ENCODE peak calls at places on chromosomes 1 and 21, in eight cellular contexts. X is immature natural killer cell, E is HEK293T, Q is Ammon's horn, D is GM23338, A is NCI-H1092, B is putamen, W is GM06990. L is an unnamed sample.

GRCh38 chr1:150973826-150974579 is 632 bp downstream of the CERS2 start:
- DNase-seq in X (no peak), E (peak; percentile 61), Q (no peak), D (peak; percentile 53), A (peak; percentile 55), B (no peak), W (peak; percentile 69), L (peak; percentile 56)

GRCh38 chr1:910881-911721 is 12.6 kb upstream of the SAMD11 start:
- DNase-seq in X (no peak), E (no peak), Q (no peak), D (no peak), A (no peak), B (no peak), W (peak; percentile 2), L (peak; percentile 0)

GRCh38 chr1:59674605-59675004 is 140.1 kb upstream of the HOOK1 start:
- DNase-seq in X (no peak), E (no peak), Q (peak; percentile 37), D (no peak), A (no peak), B (no peak), W (no peak), L (no peak)

GRCh38 chr1:18279713-18280074 is 172.1 kb downstream of the IGSF21 start:
- DNase-seq in X (no peak), E (no peak), Q (no peak), D (no peak), A (no peak), B (no peak), W (no peak), L (no peak)

GRCh38 chr1:100511773-100512172 is 26.2 kb upstream of the GPR88 start:
- DNase-seq in X (no peak), E (no peak), Q (no peak), D (no peak), A (no peak), B (no peak), W (no peak), L (no peak)

GRCh38 chr1:44724408-44725308 is 6.3 kb downstream of the RNU5D-1 start:
- DNase-seq in X (no peak), E (no peak), Q (no peak), D (no peak), A (no peak), B (no peak), W (peak; percentile 15), L (no peak)

GRCh38 chr1:30085814-30086770 is 637.3 kb downstream of the MATN1 start:
- DNase-seq in X (peak; percentile 26), E (peak; percentile 86), Q (peak; percentile 36), D (peak; percentile 93), A (peak; percentile 28), B (peak; percentile 7), W (peak; percentile 29), L (peak; percentile 24)

GRCh38 chr1:23039308-23039826 is 20.1 kb downstream of the KDM1A start:
- DNase-seq in X (no peak), E (peak; percentile 8), Q (no peak), D (no peak), A (no peak), B (no peak), W (no peak), L (no peak)

GRCh38 chr1:43405876-43406234 is 16.2 kb downstream of the SZT2 start:
- DNase-seq in X (no peak), E (no peak), Q (no peak), D (no peak), A (no peak), B (no peak), W (no peak), L (no peak)

GRCh38 chr1:87513971-87514660 is 185.4 kb downstream of the LMO4 start:
- DNase-seq in X (no peak), E (no peak), Q (no peak), D (no peak), A (no peak), B (no peak), W (no peak), L (no peak)

GRCh38 chr1:226135709-226136108 is 50.8 kb downstream of the ACBD3 start:
- DNase-seq in X (no peak), E (no peak), Q (no peak), D (peak; percentile 41), A (peak; percentile 50), B (no peak), W (no peak), L (peak; percentile 47)

GRCh38 chr1:116674761-116675160 is 7.2 kb upstream of the IGSF3 start:
- DNase-seq in X (no peak), E (no peak), Q (no peak), D (no peak), A (no peak), B (no peak), W (no peak), L (no peak)

GRCh38 chr1:117182271-117182670 is 28.5 kb downstream of the VTCN1 start:
- DNase-seq in X (no peak), E (no peak), Q (no peak), D (no peak), A (no peak), B (no peak), W (no peak), L (no peak)

GRCh38 chr21:39502631-39503030 is 50.9 kb downstream of the SH3BGR start:
- DNase-seq in X (no peak), E (no peak), Q (peak; percentile 87), D (no peak), A (no peak), B (peak; percentile 75), W (no peak), L (no peak)

GRCh38 chr1:54851928-54852524 is 35.0 kb downstream of the DHCR24 start:
- DNase-seq in X (no peak), E (no peak), Q (no peak), D (no peak), A (no peak), B (no peak), W (no peak), L (no peak)

GRCh38 chr1:67615886-67616285 is 69.1 kb upstream of the GADD45A start:
- DNase-seq in X (no peak), E (no peak), Q (no peak), D (no peak), A (no peak), B (no peak), W (no peak), L (no peak)

GRCh38 chr1:242011879-242012674 is 13.2 kb upstream of the MAP1LC3C start:
- DNase-seq in X (no peak), E (no peak), Q (no peak), D (peak; percentile 6), A (no peak), B (no peak), W (no peak), L (no peak)

GRCh38 chr1:156838972-156839371 is 19.9 kb downstream of the INSRR start:
- DNase-seq in X (peak; percentile 69), E (peak; percentile 86), Q (no peak), D (peak; percentile 69), A (peak; percentile 20), B (no peak), W (no peak), L (no peak)

GRCh38 chr1:40740039-40740991 is 43.3 kb upstream of the KCNQ4 start:
- DNase-seq in X (no peak), E (no peak), Q (no peak), D (no peak), A (no peak), B (no peak), W (no peak), L (no peak)

GRCh38 chr21:36044056-36044455 is 16.3 kb downstream of the SETD4 start:
- DNase-seq in X (no peak), E (no peak), Q (no peak), D (no peak), A (no peak), B (no peak), W (no peak), L (no peak)

L was measured in thyroid gland.